ENCODE peak calls at places on chromosomes 16 and 17, in nine cellular contexts. V is upper lobe of right lung, M is stomach, T is SK-N-MC, D is kidney epithelial cell, F is heart right ventricle, P is uterus, U is heart left ventricle, Q is H7. B is an unnamed sample. For H3K36me3, the result is how much of the 10 kb centered on the place peaks cover.

GRCh38 chr17:80892900-80893603 is 98.6 kb upstream of the CHMP6 start:
- DNase-seq in V (no peak), M (no peak), T (no peak), D (peak), F (no peak), P (no peak), U (no peak), Q (no peak), B (no peak)

GRCh38 chr16:27378871-27379580 is 22.9 kb upstream of the IL21R start:
- DNase-seq in V (no peak), M (no peak), T (no peak), D (peak), F (no peak), P (no peak), U (no peak), Q (no peak), B (no peak)

GRCh38 chr16:9097266-9098219 is 6.1 kb downstream of the HAPSTR1 start:
- DNase-seq in V (no peak), M (no peak), T (no peak), D (no peak), F (no peak), P (no peak), U (no peak), Q (no peak), B (no peak)

GRCh38 chr17:83009414-83010322 is 69.7 kb upstream of the METRNL start:
- DNase-seq in V (no peak), M (no peak), T (no peak), D (no peak), F (no peak), P (no peak), U (no peak), Q (peak), B (no peak)

GRCh38 chr16:86609115-86609514 is 30.8 kb downstream of the FOXL1 start:
- DNase-seq in V (no peak), M (no peak), T (no peak), D (peak), F (no peak), P (no peak), U (no peak), Q (no peak), B (no peak)

GRCh38 chr17:44362479-44362963 is 1.1 kb downstream of the FAM171A2 start:
- DNase-seq in V (no peak), M (no peak), T (no peak), D (no peak), F (no peak), P (peak), U (no peak), Q (peak), B (no peak)

GRCh38 chr17:69744512-69745098 is 330.1 kb downstream of the MAP2K6 start:
- DNase-seq in V (no peak), M (no peak), T (no peak), D (no peak), F (no peak), P (no peak), U (no peak), Q (no peak), B (no peak)

GRCh38 chr17:80939151-80940145 is 52.2 kb upstream of the CHMP6 start:
- DNase-seq in V (peak), M (no peak), T (no peak), D (no peak), F (no peak), P (peak), U (no peak), Q (no peak), B (no peak)

GRCh38 chr16:2154533-2155090 is 970 bp upstream of the TRAF7 start:
- DNase-seq in V (no peak), M (no peak), T (no peak), D (no peak), F (no peak), P (no peak), U (no peak), Q (no peak), B (no peak)

GRCh38 chr16:55255890-55256289 is 68.1 kb upstream of the IRX6 start:
- DNase-seq in V (no peak), M (no peak), T (no peak), D (no peak), F (no peak), P (no peak), U (no peak), Q (no peak), B (no peak)

GRCh38 chr16:10172848-10173655 is 9.2 kb downstream of the GRIN2A start:
- DNase-seq in V (no peak), M (no peak), T (no peak), D (no peak), F (no peak), P (no peak), U (no peak), Q (no peak), B (no peak)

DNA sequence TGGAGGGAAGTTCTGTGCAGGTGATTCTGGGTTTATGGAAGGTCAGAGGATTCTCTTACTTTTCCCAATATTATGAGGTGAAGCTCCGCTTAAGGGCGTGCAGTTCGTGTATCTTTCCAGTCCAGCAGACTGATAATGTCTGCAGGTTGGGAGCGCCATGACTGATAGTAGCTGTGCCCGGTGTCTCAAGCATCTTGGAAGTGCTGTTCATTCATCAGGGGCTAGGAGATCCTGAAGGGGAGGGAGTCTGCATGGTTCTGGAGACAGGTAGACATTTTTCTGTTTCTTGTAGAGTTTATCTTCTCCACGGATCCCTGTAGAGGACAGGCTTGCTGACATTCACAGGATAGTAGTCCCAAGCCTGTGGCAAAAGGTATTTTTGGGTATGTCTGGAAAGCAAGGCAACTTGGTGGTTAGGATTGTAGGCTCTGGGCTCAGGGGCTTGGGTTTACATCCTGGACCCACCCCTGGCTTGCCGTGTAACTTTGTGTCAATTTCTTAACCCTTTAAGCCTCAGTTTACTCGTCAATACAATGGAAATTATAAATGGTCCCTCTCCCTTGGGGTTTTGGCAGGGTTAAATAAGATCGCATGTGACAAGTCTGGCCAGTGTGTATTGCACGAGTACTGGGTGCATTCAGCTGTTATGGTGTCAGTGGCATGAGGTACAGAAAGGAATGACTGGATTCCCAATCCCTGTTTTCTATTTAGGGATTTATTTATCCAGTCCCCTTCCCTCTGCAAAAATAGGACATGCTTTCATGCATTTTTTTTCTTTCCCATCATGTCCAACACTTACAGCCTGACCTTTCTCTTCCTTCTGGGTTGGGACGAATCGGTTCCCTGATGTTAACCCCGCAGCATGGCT is 8.2 kb downstream of the HLF start:
- DNase-seq in V (no peak), M (no peak), T (no peak), D (no peak), F (no peak), P (no peak), U (no peak), Q (no peak), B (no peak)
- H3K36me3 ChIP-seq in V (under half), M (under half), T (under half), D (under half), F (under half), P (under half), U (under half), Q (under half), B (under half)

DNA sequence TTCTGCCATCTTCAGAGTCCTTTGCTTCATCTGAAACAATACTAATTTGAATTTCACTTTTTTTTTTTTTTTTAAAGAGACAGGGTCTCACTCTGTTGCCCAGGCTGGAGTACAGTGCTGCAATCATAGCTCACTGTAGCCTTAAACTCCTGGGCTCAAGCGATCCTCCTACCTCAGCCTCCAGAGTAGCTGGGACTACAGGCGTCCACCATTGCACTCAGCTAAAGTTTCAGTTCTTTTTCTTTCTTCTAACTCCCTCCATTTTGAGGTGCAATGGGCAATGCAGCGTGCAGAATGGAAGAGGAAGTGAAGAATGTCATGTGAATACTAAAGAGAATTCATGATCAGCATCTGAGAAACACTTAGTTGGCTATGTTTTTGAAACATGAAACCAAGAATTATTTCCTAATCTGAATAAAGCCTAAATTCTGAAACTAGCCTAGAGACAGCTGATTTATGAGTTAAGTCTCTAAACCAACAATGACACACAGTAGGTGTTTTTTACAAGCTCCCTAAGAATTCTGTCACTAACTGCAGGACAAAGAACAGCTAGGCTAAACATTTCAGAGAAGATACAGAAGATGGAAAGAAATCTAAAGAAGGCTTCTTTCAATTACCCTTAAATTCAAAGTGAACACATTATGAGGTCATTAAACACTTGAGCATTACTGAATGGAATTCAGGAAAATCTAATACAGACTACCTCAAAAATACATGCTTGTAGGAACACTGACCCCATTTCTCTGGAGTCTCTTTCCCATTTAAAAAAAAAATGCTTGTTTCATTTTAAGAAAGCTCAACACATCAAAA is 21.0 kb downstream of the SNN start:
- DNase-seq in V (no peak), M (no peak), T (no peak), D (no peak), F (no peak), P (no peak), U (no peak), Q (no peak), B (peak)
- H3K36me3 ChIP-seq in V (half or more), M (half or more), T (under half), D (under half), F (under half), P (under half), U (under half), Q (under half), B (half or more)

GRCh38 chr16:4341250-4341649 is 9.9 kb downstream of the PAM16 start:
- DNase-seq in V (peak), M (no peak), T (no peak), D (no peak), F (no peak), P (no peak), U (no peak), Q (no peak), B (no peak)
- H3K36me3 ChIP-seq in V (under half), M (under half), T (under half), D (under half), F (under half), P (under half), U (under half), Q (under half), B (under half)

DNA sequence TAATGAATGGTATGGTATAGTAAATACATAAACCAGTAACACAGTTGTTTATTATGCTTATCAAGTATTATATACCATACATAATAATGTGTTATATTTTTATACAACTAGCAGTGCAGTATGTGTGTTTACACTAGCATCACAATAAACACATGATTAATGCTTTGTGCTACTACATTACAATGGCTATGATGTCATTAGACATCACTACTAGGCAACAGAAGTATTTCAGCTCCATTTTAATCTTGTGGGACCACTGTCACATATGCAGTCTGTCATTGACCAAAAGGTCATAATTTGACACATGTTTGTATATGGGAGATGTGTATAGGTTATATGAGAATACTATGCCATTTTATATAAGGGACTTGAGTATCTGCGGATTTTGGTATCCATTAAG is 32.7 kb downstream of the TRIM37 start:
- DNase-seq in V (no peak), M (no peak), T (no peak), D (no peak), F (no peak), P (no peak), U (no peak), Q (no peak), B (no peak)
- H3K36me3 ChIP-seq in V (half or more), M (half or more), T (under half), D (under half), F (under half), P (under half), U (under half), Q (under half), B (under half)

GRCh38 chr16:14616280-14616679 is 13.8 kb downstream of the PARN start:
- DNase-seq in V (no peak), M (no peak), T (no peak), D (no peak), F (no peak), P (no peak), U (no peak), Q (no peak), B (peak)
- H3K36me3 ChIP-seq in V (half or more), M (half or more), T (under half), D (under half), F (under half), P (under half), U (under half), Q (under half), B (under half)

GRCh38 chr17:16003841-16004240 is 4.2 kb downstream of the TTC19 start:
- DNase-seq in V (no peak), M (no peak), T (no peak), D (no peak), F (peak), P (no peak), U (peak), Q (no peak), B (no peak)
- H3K36me3 ChIP-seq in V (half or more), M (half or more), T (half or more), D (under half), F (under half), P (under half), U (under half), Q (half or more), B (half or more)

GRCh38 chr17:78110363-78111011 is 18.1 kb downstream of the TMC6 start:
- DNase-seq in V (no peak), M (no peak), T (no peak), D (no peak), F (no peak), P (no peak), U (no peak), Q (peak), B (no peak)
- H3K36me3 ChIP-seq in V (half or more), M (under half), T (under half), D (under half), F (under half), P (under half), U (under half), Q (under half), B (under half)

GRCh38 chr16:16037521-16037920 is 88.1 kb downstream of the ABCC1 start:
- DNase-seq in V (no peak), M (no peak), T (no peak), D (no peak), F (no peak), P (no peak), U (no peak), Q (no peak), B (no peak)
- H3K36me3 ChIP-seq in V (under half), M (half or more), T (under half), D (under half), F (under half), P (under half), U (under half), Q (under half), B (under half)